ENCODE peak calls at places on chromosomes 2 and 18, in nine cellular contexts. L, J, S, M, Z, B, D, F and W are unnamed samples.

GRCh38 chr2:220670461-220670979 is 901.6 kb downstream of the EPHA4 start:
- DNase-seq in J (no peak), F (no peak), Z (no peak), B (no peak), S (no peak), L (no peak), D (no peak), M (peak), W (no peak)

GRCh38 chr2:235116885-235117492 is 165.2 kb downstream of the SH3BP4 start:
- DNase-seq in M (no peak), D (no peak), J (no peak), B (peak), L (no peak), S (peak), F (no peak), Z (peak), W (peak)

GRCh38 chr2:16713011-16713423 is 47.4 kb upstream of the CYRIA start:
- DNase-seq in Z (no peak), J (no peak), D (no peak), L (no peak), B (peak), S (peak), F (no peak), M (no peak), W (no peak)

GRCh38 chr18:24964213-24964612 is 387.8 kb downstream of the ZNF521 start:
- DNase-seq in B (peak), F (no peak), S (peak), L (no peak), Z (no peak), J (no peak), M (peak), D (no peak), W (peak)

GRCh38 chr18:55337153-55337552 is 250.8 kb downstream of the TCF4 start:
- DNase-seq in M (no peak), F (no peak), B (no peak), J (no peak), S (no peak), Z (no peak), D (no peak), L (no peak), W (no peak)

GRCh38 chr18:12304351-12305210 is 3.5 kb upstream of the TUBB6 start:
- DNase-seq in Z (no peak), B (no peak), J (no peak), M (peak), D (peak), S (no peak), L (peak), F (no peak), W (no peak)

GRCh38 chr2:147711031-147711430 is 133.8 kb upstream of the ACVR2A start:
- DNase-seq in F (no peak), D (no peak), L (no peak), Z (no peak), S (no peak), B (no peak), J (no peak), M (no peak), W (no peak)

GRCh38 chr2:183950673-183951072 is 647.7 kb upstream of the ZNF804A start:
- DNase-seq in F (no peak), D (no peak), M (no peak), Z (no peak), S (no peak), L (no peak), J (no peak), B (no peak), W (peak)

GRCh38 chr18:36887864-36888263 is 58.9 kb downstream of the KIAA1328 start:
- DNase-seq in D (no peak), Z (no peak), L (no peak), B (no peak), S (no peak), M (no peak), J (no peak), F (no peak), W (no peak)

GRCh38 chr2:10688921-10689807 is 611 bp downstream of the NOL10 start:
- DNase-seq in S (peak), J (peak), B (no peak), Z (no peak), F (no peak), M (peak), D (no peak), L (no peak), W (peak)

GRCh38 chr2:225270861-225271260 is 128.6 kb upstream of the NYAP2 start:
- DNase-seq in F (no peak), D (no peak), B (peak), S (peak), Z (no peak), J (no peak), L (no peak), M (no peak), W (peak)

GRCh38 chr2:96797066-96797625 is 18.9 kb upstream of the CNNM3 start:
- DNase-seq in L (no peak), Z (no peak), B (no peak), F (peak), S (no peak), D (no peak), M (no peak), J (no peak), W (no peak)

GRCh38 chr18:61967242-61967891 is 74.6 kb upstream of the RNF152 start:
- DNase-seq in D (no peak), S (no peak), M (no peak), F (no peak), Z (no peak), L (no peak), B (no peak), J (no peak), W (no peak)

GRCh38 chr2:146665801-146666200 is 1179.0 kb upstream of the ACVR2A start:
- DNase-seq in L (no peak), B (no peak), Z (no peak), F (no peak), M (no peak), S (no peak), J (no peak), D (no peak), W (no peak)

GRCh38 chr2:12412898-12413305 is 303.8 kb upstream of the TRIB2 start:
- DNase-seq in Z (no peak), B (peak), J (no peak), D (no peak), F (no peak), M (no peak), L (no peak), S (peak), W (no peak)

GRCh38 chr2:69241664-69242063 is 145.4 kb downstream of the GFPT1 start:
- DNase-seq in S (no peak), M (no peak), D (no peak), F (no peak), B (no peak), J (no peak), Z (no peak), L (peak), W (no peak)

GRCh38 chr2:96167407-96168013 is 22.3 kb upstream of the DUSP2 start:
- DNase-seq in F (no peak), J (no peak), D (no peak), B (no peak), M (no peak), L (no peak), S (no peak), Z (no peak), W (no peak)

GRCh38 chr2:235669983-235670962 is 176.4 kb downstream of the AGAP1 start:
- DNase-seq in B (no peak), Z (no peak), L (peak), M (peak), F (no peak), D (peak), J (peak), S (no peak), W (peak)

GRCh38 chr2:7203056-7203467 is 285.9 kb downstream of the RNF144A start:
- DNase-seq in S (peak), M (peak), J (no peak), Z (peak), L (peak), F (no peak), D (no peak), B (peak), W (peak)

GRCh38 chr18:79591040-79591308 is 88.6 kb upstream of the CTDP1 start:
- DNase-seq in S (no peak), M (no peak), Z (no peak), D (no peak), B (no peak), J (no peak), F (no peak), L (no peak), W (no peak)

GRCh38 chr2:171855401-171855800 is 38.6 kb downstream of the SLC25A12 start:
- DNase-seq in B (no peak), Z (no peak), F (no peak), M (no peak), S (no peak), J (no peak), L (no peak), D (no peak), W (no peak)

GRCh38 chr2:62292190-62292589 is 96.3 kb downstream of the B3GNT2 start:
- DNase-seq in L (peak), J (no peak), S (no peak), Z (no peak), M (peak), F (no peak), D (no peak), B (no peak), W (peak)

GRCh38 chr18:66046025-66046602 is 295.3 kb downstream of the CDH7 start:
- DNase-seq in J (no peak), M (no peak), B (peak), L (no peak), Z (no peak), S (no peak), F (no peak), D (no peak), W (no peak)

GRCh38 chr2:231372326-231372725 is 23.2 kb upstream of the B3GNT7 start:
- DNase-seq in B (no peak), J (no peak), F (peak), D (no peak), Z (no peak), L (no peak), S (no peak), M (no peak), W (no peak)

GRCh38 chr2:43421194-43421593 is 174.6 kb downstream of the THADA start:
- DNase-seq in J (no peak), B (peak), L (no peak), F (no peak), D (no peak), Z (no peak), S (no peak), M (no peak), W (no peak)

GRCh38 chr2:43418673-43419072 is 177.2 kb downstream of the THADA start:
- DNase-seq in J (no peak), Z (no peak), L (no peak), B (no peak), M (no peak), S (no peak), D (no peak), F (no peak), W (no peak)

GRCh38 chr2:43417296-43417695 is 178.5 kb downstream of the THADA start:
- DNase-seq in Z (no peak), B (no peak), M (no peak), J (no peak), S (no peak), F (no peak), D (no peak), L (no peak), W (no peak)

GRCh38 chr2:43419886-43420285 is 176.0 kb downstream of the THADA start:
- DNase-seq in S (no peak), B (no peak), D (no peak), L (no peak), M (no peak), F (no peak), J (no peak), Z (no peak), W (no peak)

DNA sequence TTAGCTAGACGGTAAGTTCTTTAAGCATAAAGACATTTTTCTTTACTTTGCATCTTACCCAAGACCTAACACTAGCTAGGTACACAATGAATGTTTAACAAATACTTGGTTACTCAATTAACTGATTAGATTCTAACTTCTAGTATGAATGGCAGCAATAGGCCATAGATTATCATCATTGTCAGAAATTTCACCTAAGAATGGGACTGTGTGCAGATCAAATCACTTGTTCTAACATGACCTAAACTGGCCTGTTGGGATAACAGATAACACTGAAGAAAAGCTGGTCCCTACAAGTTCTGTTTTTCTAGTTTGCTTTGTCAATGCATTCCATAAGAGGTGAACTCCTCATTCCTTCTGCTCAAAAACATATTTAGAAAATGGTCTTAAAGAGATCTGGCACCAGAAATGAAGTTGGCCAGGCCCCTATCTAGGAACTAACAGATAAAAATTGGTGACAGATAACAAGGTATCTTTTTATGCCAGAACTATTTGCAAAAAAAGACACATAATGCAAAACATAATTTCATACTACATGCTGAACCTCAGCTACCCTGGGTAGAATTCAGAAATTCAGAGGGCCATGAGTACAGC is 175.4 kb downstream of the THADA start:
- DNase-seq in M (no peak), F (no peak), B (no peak), D (no peak), Z (no peak), S (no peak), L (no peak), J (no peak), W (no peak)
- TF ChIP-seq CTCF in M (no peak), F (no peak), B (no peak), D (no peak), Z (no peak), S (no peak), L (no peak), J (no peak), W (no peak)

GRCh38 chr2:1675633-1676032 is 68.7 kb downstream of the PXDN start:
- DNase-seq in F (no peak), L (peak), J (no peak), M (peak), B (no peak), Z (peak), D (peak), S (no peak), W (peak)
- TF ChIP-seq CTCF in F (no peak), L (peak), J (no peak), M (peak), B (no peak), Z (no peak), D (no peak), S (no peak), W (peak)

DNA sequence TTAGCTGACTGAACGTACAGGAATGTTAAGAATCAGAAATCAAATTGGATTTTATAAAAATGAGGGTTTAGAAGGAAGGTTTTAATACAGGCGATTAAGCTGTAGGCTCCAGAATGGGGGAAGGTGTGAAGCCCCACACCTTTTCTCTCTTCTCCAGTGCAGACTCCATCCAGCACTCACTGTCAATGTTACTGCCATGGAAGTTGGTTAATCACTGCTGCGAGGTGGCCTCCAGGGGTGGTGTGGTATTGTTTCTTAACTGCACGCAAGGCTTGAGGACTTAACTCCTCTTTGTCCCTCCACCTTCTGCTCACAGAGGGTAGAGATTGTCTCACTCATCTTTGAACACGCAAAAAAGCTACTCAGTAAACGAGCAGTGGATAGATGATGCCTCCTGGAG is 26.9 kb upstream of the YWHAQ start:
- DNase-seq in S (no peak), L (no peak), M (no peak), F (no peak), Z (no peak), D (no peak), J (no peak), B (no peak), W (no peak)
- TF ChIP-seq CTCF in S (peak), L (no peak), M (no peak), F (no peak), Z (no peak), D (no peak), J (no peak), B (no peak), W (no peak)

GRCh38 chr18:58364867-58365533 is 263.9 kb downstream of the ALPK2 start:
- DNase-seq in S (no peak), L (no peak), Z (no peak), B (no peak), F (no peak), J (no peak), M (no peak), D (no peak), W (peak)
- TF ChIP-seq CTCF in S (no peak), L (no peak), Z (no peak), B (no peak), F (no peak), J (no peak), M (no peak), D (no peak), W (peak)

DNA sequence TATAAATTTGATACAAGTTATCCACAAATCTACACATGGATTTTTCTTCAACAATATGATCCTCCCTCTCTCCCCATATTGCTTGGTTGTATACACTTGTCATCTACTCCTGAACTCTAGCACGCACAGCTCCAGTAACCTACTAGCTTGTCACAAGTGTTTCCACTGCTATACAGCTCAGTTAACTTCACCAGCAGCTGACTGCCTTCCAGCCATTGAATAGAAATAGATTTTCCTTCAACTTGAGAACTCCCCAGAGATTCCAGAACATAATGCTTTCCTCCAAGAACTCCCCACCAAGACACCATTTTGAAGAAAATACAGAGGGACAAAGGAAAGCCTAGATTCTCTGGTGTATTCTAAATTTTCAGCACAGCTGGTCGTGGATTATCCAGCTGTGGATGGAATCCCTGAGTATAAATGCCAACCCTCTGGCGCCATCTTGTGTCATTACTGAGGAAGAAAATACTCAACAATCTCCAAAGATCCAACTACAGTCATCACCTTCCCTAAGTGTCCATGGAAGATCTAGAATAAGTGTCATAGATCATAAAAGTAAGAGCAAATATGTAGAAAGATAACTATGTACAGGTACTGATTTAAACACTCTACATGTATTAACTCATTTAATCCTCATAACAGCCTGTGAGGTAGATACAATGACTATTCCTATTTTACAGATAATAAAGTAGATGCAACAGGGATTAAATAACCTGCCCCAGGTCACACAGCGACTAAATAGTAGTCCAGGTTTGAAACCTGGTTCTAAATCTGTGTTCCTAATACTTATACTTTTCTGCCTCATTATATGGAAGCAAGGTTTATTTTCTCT is 156.7 kb downstream of the ARHGAP28 start:
- DNase-seq in S (peak), Z (peak), J (no peak), F (no peak), B (peak), D (no peak), M (peak), L (peak), W (peak)
- TF ChIP-seq CTCF in S (peak), Z (peak), J (peak), F (peak), B (peak), D (no peak), M (peak), L (peak), W (peak)

DNA sequence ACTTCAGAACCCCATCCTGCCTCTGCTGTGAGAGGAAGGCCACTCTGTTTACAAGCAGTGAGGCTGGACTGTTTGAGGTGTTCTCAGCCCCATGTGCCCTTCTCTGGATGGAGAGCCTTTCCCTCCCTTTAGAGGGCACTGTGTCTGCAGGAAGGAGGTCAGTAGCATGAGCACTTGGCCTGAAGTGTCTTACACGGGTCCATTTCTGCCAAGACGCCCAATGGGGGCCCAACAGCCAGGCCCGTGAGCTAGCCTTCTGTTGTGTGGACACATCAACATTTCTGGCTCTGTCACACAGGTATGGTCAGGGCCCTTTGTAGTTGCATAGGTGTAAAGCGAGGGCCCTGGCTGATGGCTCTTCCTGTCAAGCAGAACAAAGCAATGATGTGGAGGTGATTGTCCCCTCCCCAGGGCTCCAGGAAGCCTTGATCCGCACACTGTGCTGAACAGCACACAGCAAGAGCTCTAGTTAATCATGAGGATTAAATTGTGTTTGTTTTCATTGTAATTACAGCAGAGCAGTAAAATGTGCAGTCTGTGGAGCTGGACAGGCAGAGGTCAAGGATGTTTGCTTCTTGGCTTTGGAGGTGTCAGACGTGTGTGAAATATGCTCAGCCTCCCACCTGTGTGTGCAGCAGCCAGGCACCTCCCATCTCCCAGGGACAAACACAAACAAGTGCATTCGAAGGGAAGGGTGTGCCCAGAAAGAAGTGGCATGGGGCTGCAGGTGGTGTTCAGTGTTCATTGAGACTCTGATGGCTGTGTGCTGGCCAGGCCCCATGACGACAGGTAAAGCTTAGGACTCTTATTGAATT is 132.1 kb downstream of the SH3RF3 start:
- DNase-seq in Z (no peak), J (no peak), S (no peak), L (no peak), B (peak), M (peak), F (peak), D (peak), W (peak)
- TF ChIP-seq CTCF in Z (no peak), J (peak), S (no peak), L (no peak), B (peak), M (no peak), F (no peak), D (no peak), W (peak)

GRCh38 chr2:20190862-20191713 is 33.8 kb downstream of the SDC1 start:
- DNase-seq in B (peak), F (no peak), J (no peak), M (peak), S (peak), L (no peak), Z (no peak), D (no peak), W (peak)
- TF ChIP-seq CTCF in B (peak), F (no peak), J (no peak), M (peak), S (peak), L (no peak), Z (no peak), D (no peak), W (no peak)